ENCODE peak calls at places on chromosomes 13 and 19, in six cellular contexts. C is neural crest cell, U is colonic mucosa, N is IMR-90, X is GM23338, R is nephron progenitor cell. E is an unnamed sample.

GRCh38 chr19:55157064-55157908 is at the start of gene TNNI3:
- DNase-seq in C (no peak), U (no peak), N (no peak), X (no peak), R (no peak), E (no peak)

GRCh38 chr19:51514866-51515481 is 13.4 kb upstream of the SIGLEC12 start:
- DNase-seq in C (peak), U (no peak), N (peak), X (peak), R (peak), E (no peak)

GRCh38 chr19:50790898-50791562 is 815 bp downstream of the ACP4 start:
- DNase-seq in C (no peak), U (no peak), N (no peak), X (no peak), R (no peak), E (no peak)

GRCh38 chr19:2949939-2950285 is 5.1 kb upstream of the ZNF77 start:
- DNase-seq in C (no peak), U (no peak), N (peak), X (peak), R (peak), E (no peak)

GRCh38 chr13:111610077-111610476 is 289.6 kb downstream of the TEX29 start:
- DNase-seq in C (no peak), U (no peak), N (no peak), X (no peak), R (no peak), E (no peak)

GRCh38 chr19:4976412-4977298 is 7.7 kb downstream of the KDM4B start:
- DNase-seq in C (no peak), U (peak), N (peak), X (peak), R (no peak), E (peak)

GRCh38 chr13:94739235-94739634 is 26.9 kb upstream of the SOX21 start:
- DNase-seq in C (no peak), U (no peak), N (no peak), X (no peak), R (no peak), E (no peak)

GRCh38 chr19:39524495-39524894 is 8.2 kb downstream of the EID2B start:
- DNase-seq in C (no peak), U (no peak), N (no peak), X (no peak), R (no peak), E (no peak)

GRCh38 chr13:110914293-110915056 is 394 bp downstream of the ANKRD10 start:
- DNase-seq in C (peak), U (peak), N (peak), X (peak), R (peak), E (peak)

GRCh38 chr13:36382030-36382429 is 35.8 kb upstream of the SPART start:
- DNase-seq in C (no peak), U (no peak), N (no peak), X (no peak), R (no peak), E (no peak)

GRCh38 chr19:50357178-50358100 is 8.0 kb downstream of the NAPSA start:
- DNase-seq in C (peak), U (peak), N (peak), X (peak), R (peak), E (no peak)

GRCh38 chr13:60275208-60275607 is 111.5 kb upstream of the DIAPH3 start:
- DNase-seq in C (no peak), U (no peak), N (no peak), X (no peak), R (no peak), E (no peak)

GRCh38 chr19:38012944-38013343 is 105.9 kb downstream of the SIPA1L3 start:
- DNase-seq in C (no peak), U (no peak), N (no peak), X (peak), R (no peak), E (no peak)

GRCh38 chr13:73059460-73060250 is 850 bp downstream of the KLF5 start:
- DNase-seq in C (peak), U (peak), N (peak), X (peak), R (peak), E (no peak)

GRCh38 chr13:113915012-113915763 is 51.3 kb upstream of the GAS6 start:
- DNase-seq in C (no peak), U (peak), N (no peak), X (no peak), R (no peak), E (no peak)

GRCh38 chr13:55554741-55555140 is 1586.0 kb upstream of the PRR20A start:
- DNase-seq in C (no peak), U (no peak), N (no peak), X (no peak), R (no peak), E (no peak)

GRCh38 chr13:39684531-39685137 is 29.2 kb downstream of the COG6 start:
- DNase-seq in C (no peak), U (no peak), N (peak), X (peak), R (no peak), E (no peak)

GRCh38 chr19:4197625-4198466 is 15.4 kb downstream of the ANKRD24 start:
- DNase-seq in C (no peak), U (no peak), N (no peak), X (peak), R (peak), E (peak)

GRCh38 chr19:47419037-47419783 is at the start of gene MEIS3:
- DNase-seq in C (no peak), U (no peak), N (no peak), X (peak), R (peak), E (no peak)

GRCh38 chr13:106468207-106468606 is 67.3 kb downstream of the EFNB2 start:
- DNase-seq in C (no peak), U (no peak), N (no peak), X (no peak), R (no peak), E (no peak)

GRCh38 chr13:72820156-72820897 is 38.4 kb downstream of the PIBF1 start:
- DNase-seq in C (no peak), U (no peak), N (peak), X (peak), R (no peak), E (no peak)

GRCh38 chr13:73390100-73390499 is 331.3 kb downstream of the KLF5 start:
- DNase-seq in C (no peak), U (no peak), N (no peak), X (no peak), R (no peak), E (no peak)

GRCh38 chr19:45506246-45506990 is 861 bp upstream of the VASP start:
- DNase-seq in C (peak), U (peak), N (peak), X (peak), R (peak), E (peak)

GRCh38 chr13:94157705-94158218 is 321.7 kb downstream of the DCT start:
- DNase-seq in C (no peak), U (no peak), N (no peak), X (no peak), R (no peak), E (no peak)

GRCh38 chr19:19538077-19538764 is at the start of gene CILP2:
- DNase-seq in C (peak), U (peak), N (no peak), X (peak), R (peak), E (no peak)

GRCh38 chr13:28541966-28542365 is 47.0 kb upstream of the FLT1 start:
- DNase-seq in C (no peak), U (no peak), N (no peak), X (no peak), R (no peak), E (no peak)

GRCh38 chr19:49113762-49114629 is at the start of gene LIN7B:
- DNase-seq in C (peak), U (peak), N (peak), X (peak), R (peak), E (peak)

GRCh38 chr19:29606420-29606747 is 301 bp downstream of the POP4 start:
- DNase-seq in C (no peak), U (peak), N (no peak), X (no peak), R (no peak), E (no peak)

GRCh38 chr19:2503521-2504109 is 27.7 kb downstream of the GADD45B start:
- DNase-seq in C (no peak), U (no peak), N (peak), X (no peak), R (no peak), E (no peak)

GRCh38 chr19:45446944-45447343 is 20.9 kb upstream of the FOSB start:
- DNase-seq in C (no peak), U (no peak), N (no peak), X (no peak), R (no peak), E (no peak)

DNA sequence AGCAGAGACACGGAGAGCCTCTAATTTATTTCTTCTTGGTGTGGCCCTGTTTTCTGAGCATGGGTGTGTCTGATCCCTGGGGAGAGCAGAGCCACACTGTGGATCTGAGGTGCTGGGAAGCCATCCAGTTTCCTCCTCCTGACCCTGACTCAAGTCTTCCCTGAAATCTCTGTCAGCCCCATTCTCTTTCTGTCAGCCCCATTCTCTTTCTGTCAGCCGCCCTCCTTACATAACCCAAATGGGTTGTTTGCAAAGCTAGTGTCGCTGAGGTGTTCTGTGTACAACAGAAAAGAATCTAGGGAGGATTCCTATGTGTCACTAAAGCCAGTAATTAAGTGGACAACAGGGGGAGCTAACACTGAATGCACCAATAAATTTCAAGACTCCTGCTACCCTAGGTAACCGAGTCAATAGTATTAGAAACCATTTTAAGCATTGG is 50.2 kb downstream of the LRCH1 start:
- DNase-seq in C (no peak), U (peak), N (no peak), X (peak), R (no peak), E (no peak)
- TF ChIP-seq CTCF in C (peak), U (no peak), N (peak), X (peak), R (peak), E (peak)

GRCh38 chr19:11378319-11379189 is 4.1 kb downstream of the SWSAP1 start:
- DNase-seq in C (peak), U (peak), N (peak), X (peak), R (peak), E (peak)

GRCh38 chr19:11381535-11382369 is 2.4 kb downstream of the EPOR start:
- DNase-seq in C (peak), U (peak), N (peak), X (peak), R (peak), E (peak)

GRCh38 chr19:11382898-11383705 is 1.0 kb downstream of the EPOR start:
- DNase-seq in C (peak), U (peak), N (no peak), X (peak), R (peak), E (no peak)

GRCh38 chr19:11379857-11380350 is 4.2 kb downstream of the EPOR start:
- DNase-seq in C (no peak), U (no peak), N (no peak), X (no peak), R (no peak), E (no peak)

DNA sequence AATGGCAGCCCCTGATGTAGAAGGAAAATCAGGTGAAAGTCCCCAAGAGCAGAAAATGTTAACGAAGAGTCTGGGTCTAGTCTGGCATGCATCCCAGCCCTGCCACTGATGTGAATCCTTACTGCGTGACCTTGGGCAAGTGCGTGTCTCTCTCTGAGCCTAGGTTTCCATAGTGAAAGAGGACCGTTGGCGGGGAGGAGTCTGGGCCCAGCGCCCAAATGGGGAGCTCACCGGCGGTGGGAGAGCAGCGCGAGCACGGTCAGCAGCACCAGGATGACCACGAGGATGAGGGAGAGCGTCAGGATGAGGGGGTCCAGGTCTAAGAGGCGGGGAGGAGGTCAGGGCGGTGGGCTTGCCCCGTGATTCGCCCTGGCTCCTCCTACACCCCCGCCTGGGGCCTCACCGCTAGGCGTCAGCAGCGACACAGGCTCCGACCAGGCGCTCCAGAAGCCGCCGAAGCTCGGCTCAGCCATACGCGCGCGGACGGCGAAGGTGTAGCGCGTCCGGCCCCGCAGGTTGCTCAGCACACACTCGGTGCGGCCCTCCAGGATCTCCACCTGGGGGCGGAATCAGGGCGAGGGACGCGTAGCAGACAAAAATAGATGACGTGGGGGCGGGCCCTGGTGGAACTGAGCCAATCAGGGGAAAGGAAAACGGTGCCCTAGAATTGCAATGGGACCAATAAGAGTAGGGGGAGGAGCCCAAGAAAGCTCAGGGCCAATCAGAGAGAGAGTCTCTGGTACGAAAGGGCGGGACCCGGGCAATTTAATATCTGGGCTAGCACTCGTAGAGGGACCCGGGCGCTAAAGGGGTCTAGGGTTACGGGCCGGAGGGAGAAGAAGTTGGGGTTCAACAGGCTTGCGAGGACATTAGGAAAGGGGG is 3.2 kb downstream of the EPOR start:
- DNase-seq in C (peak), U (peak), N (peak), X (peak), R (peak), E (peak)
- TF ChIP-seq CTCF in C (peak), U (peak), N (peak), X (peak), R (peak), E (peak)

GRCh38 chr19:35040826-35041547 is 534 bp upstream of the HPN start:
- DNase-seq in C (peak), U (peak), N (no peak), X (peak), R (peak), E (no peak)

GRCh38 chr19:35040474-35040825 is 1.1 kb upstream of the HPN start:
- DNase-seq in C (no peak), U (no peak), N (no peak), X (no peak), R (no peak), E (no peak)

GRCh38 chr19:35041548-35042055 is at the start of gene HPN:
- DNase-seq in C (no peak), U (no peak), N (no peak), X (peak), R (peak), E (no peak)

GRCh38 chr19:35038623-35039512 is 2.7 kb upstream of the HPN start:
- DNase-seq in C (no peak), U (no peak), N (no peak), X (no peak), R (peak), E (no peak)

DNA sequence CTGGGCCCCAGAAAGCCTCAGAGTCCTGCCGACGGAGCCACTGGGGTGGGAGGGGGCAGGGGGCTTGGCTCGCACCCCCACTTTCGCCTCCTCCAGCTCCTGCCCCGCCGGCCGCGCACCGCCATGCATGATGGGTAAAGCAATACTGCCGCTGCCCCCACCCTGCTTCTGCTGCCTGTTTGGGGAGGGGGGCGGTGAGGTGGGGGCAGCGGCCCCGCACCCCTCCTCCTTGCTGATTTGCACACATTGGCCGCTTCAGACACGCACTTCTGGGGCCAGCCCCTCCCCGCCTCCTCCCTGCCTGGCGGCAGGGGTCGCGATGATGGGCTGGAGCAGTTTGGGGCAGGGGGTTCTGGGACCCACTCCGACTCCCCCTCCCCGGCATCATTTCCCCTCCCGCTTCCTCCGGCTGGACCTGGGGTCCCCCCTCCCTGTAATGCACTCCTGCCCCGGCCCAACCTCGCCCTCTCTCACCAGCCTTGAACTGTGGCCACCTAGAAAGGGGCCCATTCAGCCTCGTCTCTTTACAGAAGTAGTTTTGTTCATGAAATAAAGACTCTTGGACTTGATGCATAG is 1.6 kb upstream of the HPN start:
- DNase-seq in C (no peak), U (no peak), N (no peak), X (peak), R (no peak), E (no peak)
- TF ChIP-seq CTCF in C (no peak), U (no peak), N (no peak), X (no peak), R (no peak), E (no peak)

GRCh38 chr19:17942181-17942580 is 9.4 kb downstream of the CCDC124 start:
- DNase-seq in C (no peak), U (no peak), N (no peak), X (peak), R (no peak), E (no peak)
- TF ChIP-seq CTCF in C (no peak), U (no peak), N (no peak), X (no peak), R (no peak), E (no peak)

GRCh38 chr13:97834255-97834654 is 119.2 kb upstream of the IPO5 start:
- DNase-seq in C (no peak), U (no peak), N (no peak), X (no peak), R (no peak), E (no peak)
- TF ChIP-seq CTCF in C (no peak), U (no peak), N (no peak), X (peak), R (no peak), E (peak)

GRCh38 chr13:101916108-101916757 is 463.8 kb downstream of the ITGBL1 start:
- DNase-seq in C (peak), U (no peak), N (no peak), X (peak), R (peak), E (no peak)
- TF ChIP-seq CTCF in C (peak), U (no peak), N (no peak), X (peak), R (peak), E (peak)

DNA sequence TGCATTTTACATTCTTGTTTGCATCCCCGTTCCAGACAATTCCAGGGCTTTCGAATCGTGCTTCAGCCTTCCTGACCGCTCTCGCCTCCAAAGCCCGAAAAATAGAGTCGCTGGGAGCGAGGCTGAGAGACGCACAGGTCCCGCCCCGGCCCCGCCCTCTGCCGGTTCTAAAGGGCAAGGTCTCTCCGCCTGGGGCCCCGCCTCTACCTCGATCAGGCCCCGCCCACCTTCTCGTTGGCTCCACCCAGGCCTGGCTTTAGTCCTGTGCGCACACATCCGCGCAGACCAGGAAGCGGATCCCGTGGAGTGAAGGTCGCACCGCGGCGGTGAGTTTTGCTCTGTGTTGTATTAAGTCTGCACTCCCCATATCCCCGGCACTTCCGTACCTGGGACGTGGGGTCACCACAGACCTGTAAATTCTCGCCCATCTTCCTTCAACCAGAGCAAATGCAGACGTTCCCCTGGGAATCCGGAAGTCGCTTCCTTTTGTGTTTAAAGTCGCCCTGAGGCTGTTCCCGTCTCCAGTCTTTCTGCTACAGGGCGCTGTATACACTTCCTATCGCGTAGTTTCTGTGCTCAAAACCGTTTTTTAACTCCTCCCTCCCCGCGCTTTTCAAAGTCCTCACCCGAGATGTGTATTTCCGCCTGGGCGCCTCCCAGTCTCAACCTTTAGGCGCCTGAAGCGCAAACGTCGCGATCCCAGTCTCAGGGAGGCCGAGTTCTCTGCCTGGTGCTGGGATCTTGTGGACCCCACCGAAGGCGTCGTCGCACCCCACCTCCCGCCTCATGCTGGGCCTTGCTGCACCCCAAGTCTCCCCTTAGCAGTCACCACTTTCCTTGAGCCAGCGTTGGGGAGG is at the start of gene ZNF701:
- DNase-seq in C (peak), U (peak), N (peak), X (peak), R (peak), E (peak)
- TF ChIP-seq CTCF in C (peak), U (no peak), N (peak), X (no peak), R (no peak), E (no peak)

DNA sequence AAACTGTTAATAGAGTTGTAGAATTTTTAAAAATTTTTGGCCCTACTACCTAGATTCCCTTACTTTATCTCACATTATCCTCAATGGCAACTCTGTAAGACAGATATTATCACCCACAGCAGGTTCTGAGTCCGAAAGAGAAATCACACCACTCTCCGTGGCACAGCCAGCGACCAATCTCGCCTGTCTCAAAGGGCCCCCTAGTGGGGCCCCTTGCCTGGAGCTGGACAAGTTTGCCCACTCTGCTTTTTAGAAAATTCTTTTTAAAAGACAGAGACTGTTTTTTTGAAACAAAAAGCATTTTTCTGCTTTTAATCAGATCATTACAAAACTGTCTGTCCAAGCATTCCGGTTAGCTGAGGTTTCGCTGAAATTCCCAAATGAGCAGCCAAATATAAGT is 21.7 kb downstream of the PHF11 start:
- DNase-seq in C (peak), U (no peak), N (no peak), X (peak), R (peak), E (no peak)
- TF ChIP-seq CTCF in C (peak), U (no peak), N (peak), X (peak), R (peak), E (no peak)

E was measured in D721Med.